ENCODE peak calls at places on chromosomes 6 and 20, in five cellular contexts. One of them, this sample, is unnamed.

GRCh38 chr6:145887969-145888368 is 73.4 kb upstream of the FBXO30 start:
- DNase-seq in fibroblast of lung: peak
- DNase-seq in activated CD4-positive, alpha-beta T cell treated with anti-CD3 and anti-CD28 coated beads, Interleukin-2, amount 10 ng/mL, durations not matched to agents 7 days and 5 days: no peak
- DNase-seq in T follicular helper cell: peak
- DNase-seq in psoas muscle: no peak
- DNase-seq in this sample: no peak

GRCh38 chr6:28807682-28808280 is 116.0 kb downstream of the TRIM27 start:
- DNase-seq in psoas muscle: no peak
- DNase-seq in activated CD4-positive, alpha-beta T cell treated with anti-CD3 and anti-CD28 coated beads, Interleukin-2, amount 10 ng/mL, durations not matched to agents 7 days and 5 days: no peak
- DNase-seq in fibroblast of lung: peak
- DNase-seq in T follicular helper cell: no peak
- DNase-seq in this sample: no peak

GRCh38 chr6:159181914-159182313 is 12.7 kb downstream of the FNDC1 start:
- DNase-seq in psoas muscle: no peak
- DNase-seq in T follicular helper cell: no peak
- DNase-seq in fibroblast of lung: no peak
- DNase-seq in activated CD4-positive, alpha-beta T cell treated with anti-CD3 and anti-CD28 coated beads, Interleukin-2, amount 10 ng/mL, durations not matched to agents 7 days and 5 days: no peak
- DNase-seq in this sample: no peak

GRCh38 chr6:105675715-105676397 is 273.0 kb upstream of the PREP start:
- DNase-seq in psoas muscle: no peak
- DNase-seq in T follicular helper cell: no peak
- DNase-seq in activated CD4-positive, alpha-beta T cell treated with anti-CD3 and anti-CD28 coated beads, Interleukin-2, amount 10 ng/mL, durations not matched to agents 7 days and 5 days: no peak
- DNase-seq in fibroblast of lung: peak
- DNase-seq in this sample: no peak

GRCh38 chr6:135002229-135002844 is 52.3 kb downstream of the HBS1L start:
- DNase-seq in activated CD4-positive, alpha-beta T cell treated with anti-CD3 and anti-CD28 coated beads, Interleukin-2, amount 10 ng/mL, durations not matched to agents 7 days and 5 days: no peak
- DNase-seq in fibroblast of lung: peak
- DNase-seq in T follicular helper cell: no peak
- DNase-seq in psoas muscle: no peak
- DNase-seq in this sample: no peak

GRCh38 chr6:153963352-153963751 is 75.7 kb upstream of the OPRM1 start:
- DNase-seq in fibroblast of lung: no peak
- DNase-seq in activated CD4-positive, alpha-beta T cell treated with anti-CD3 and anti-CD28 coated beads, Interleukin-2, amount 10 ng/mL, durations not matched to agents 7 days and 5 days: no peak
- DNase-seq in T follicular helper cell: no peak
- DNase-seq in psoas muscle: no peak
- DNase-seq in this sample: no peak

GRCh38 chr6:5100806-5101205 is 15.7 kb downstream of the PPP1R3G start:
- DNase-seq in fibroblast of lung: no peak
- DNase-seq in activated CD4-positive, alpha-beta T cell treated with anti-CD3 and anti-CD28 coated beads, Interleukin-2, amount 10 ng/mL, durations not matched to agents 7 days and 5 days: no peak
- DNase-seq in T follicular helper cell: no peak
- DNase-seq in psoas muscle: no peak
- DNase-seq in this sample: no peak

GRCh38 chr20:49813305-49813974 is 812 bp downstream of the SLC9A8 start:
- DNase-seq in psoas muscle: no peak
- DNase-seq in fibroblast of lung: no peak
- DNase-seq in T follicular helper cell: no peak
- DNase-seq in activated CD4-positive, alpha-beta T cell treated with anti-CD3 and anti-CD28 coated beads, Interleukin-2, amount 10 ng/mL, durations not matched to agents 7 days and 5 days: no peak
- DNase-seq in this sample: no peak

GRCh38 chr6:40146902-40147301 is 212.6 kb upstream of the MOCS1 start:
- DNase-seq in fibroblast of lung: no peak
- DNase-seq in activated CD4-positive, alpha-beta T cell treated with anti-CD3 and anti-CD28 coated beads, Interleukin-2, amount 10 ng/mL, durations not matched to agents 7 days and 5 days: no peak
- DNase-seq in T follicular helper cell: no peak
- DNase-seq in psoas muscle: no peak
- DNase-seq in this sample: no peak

GRCh38 chr6:100455230-100456124 is 9.2 kb downstream of the SIM1 start:
- DNase-seq in fibroblast of lung: no peak
- DNase-seq in T follicular helper cell: no peak
- DNase-seq in activated CD4-positive, alpha-beta T cell treated with anti-CD3 and anti-CD28 coated beads, Interleukin-2, amount 10 ng/mL, durations not matched to agents 7 days and 5 days: no peak
- DNase-seq in psoas muscle: no peak
- DNase-seq in this sample: no peak

GRCh38 chr6:28770732-28771131 is 153.1 kb downstream of the TRIM27 start:
- DNase-seq in fibroblast of lung: no peak
- DNase-seq in T follicular helper cell: no peak
- DNase-seq in activated CD4-positive, alpha-beta T cell treated with anti-CD3 and anti-CD28 coated beads, Interleukin-2, amount 10 ng/mL, durations not matched to agents 7 days and 5 days: no peak
- DNase-seq in psoas muscle: no peak
- DNase-seq in this sample: no peak

GRCh38 chr6:106097368-106098231 is 11.5 kb downstream of the PRDM1 start:
- DNase-seq in fibroblast of lung: peak
- DNase-seq in psoas muscle: no peak
- DNase-seq in T follicular helper cell: peak
- DNase-seq in activated CD4-positive, alpha-beta T cell treated with anti-CD3 and anti-CD28 coated beads, Interleukin-2, amount 10 ng/mL, durations not matched to agents 7 days and 5 days: peak
- DNase-seq in this sample: peak

GRCh38 chr6:134240664-134241431 is 77.1 kb downstream of the SGK1 start:
- DNase-seq in activated CD4-positive, alpha-beta T cell treated with anti-CD3 and anti-CD28 coated beads, Interleukin-2, amount 10 ng/mL, durations not matched to agents 7 days and 5 days: peak
- DNase-seq in T follicular helper cell: peak
- DNase-seq in psoas muscle: peak
- DNase-seq in fibroblast of lung: no peak
- DNase-seq in this sample: peak

GRCh38 chr20:13525225-13525940 is 113.3 kb downstream of the TASP1 start:
- DNase-seq in activated CD4-positive, alpha-beta T cell treated with anti-CD3 and anti-CD28 coated beads, Interleukin-2, amount 10 ng/mL, durations not matched to agents 7 days and 5 days: no peak
- DNase-seq in fibroblast of lung: peak
- DNase-seq in T follicular helper cell: no peak
- DNase-seq in psoas muscle: no peak
- DNase-seq in this sample: no peak

GRCh38 chr20:44017905-44018683 is 103.4 kb downstream of the TOX2 start:
- DNase-seq in psoas muscle: no peak
- DNase-seq in T follicular helper cell: no peak
- DNase-seq in fibroblast of lung: peak
- DNase-seq in activated CD4-positive, alpha-beta T cell treated with anti-CD3 and anti-CD28 coated beads, Interleukin-2, amount 10 ng/mL, durations not matched to agents 7 days and 5 days: no peak
- DNase-seq in this sample: no peak

GRCh38 chr20:31472395-31473330 is 2.3 kb downstream of the DEFB124 start:
- DNase-seq in T follicular helper cell: no peak
- DNase-seq in psoas muscle: no peak
- DNase-seq in activated CD4-positive, alpha-beta T cell treated with anti-CD3 and anti-CD28 coated beads, Interleukin-2, amount 10 ng/mL, durations not matched to agents 7 days and 5 days: no peak
- DNase-seq in fibroblast of lung: no peak
- DNase-seq in this sample: no peak

GRCh38 chr20:41738584-41739193 is 120.5 kb upstream of the CHD6 start:
- DNase-seq in activated CD4-positive, alpha-beta T cell treated with anti-CD3 and anti-CD28 coated beads, Interleukin-2, amount 10 ng/mL, durations not matched to agents 7 days and 5 days: peak
- DNase-seq in T follicular helper cell: peak
- DNase-seq in psoas muscle: peak
- DNase-seq in fibroblast of lung: peak
- DNase-seq in this sample: peak

GRCh38 chr20:61806995-61807394 is 258.7 kb downstream of the TAF4 start:
- DNase-seq in psoas muscle: no peak
- DNase-seq in fibroblast of lung: no peak
- DNase-seq in activated CD4-positive, alpha-beta T cell treated with anti-CD3 and anti-CD28 coated beads, Interleukin-2, amount 10 ng/mL, durations not matched to agents 7 days and 5 days: no peak
- DNase-seq in T follicular helper cell: no peak
- DNase-seq in this sample: no peak

GRCh38 chr6:65566117-65566516 is 140.9 kb downstream of the EYS start:
- DNase-seq in activated CD4-positive, alpha-beta T cell treated with anti-CD3 and anti-CD28 coated beads, Interleukin-2, amount 10 ng/mL, durations not matched to agents 7 days and 5 days: no peak
- DNase-seq in T follicular helper cell: no peak
- DNase-seq in fibroblast of lung: no peak
- DNase-seq in psoas muscle: no peak
- DNase-seq in this sample: no peak

GRCh38 chr6:66429220-66429619 is 722.2 kb upstream of the EYS start:
- DNase-seq in activated CD4-positive, alpha-beta T cell treated with anti-CD3 and anti-CD28 coated beads, Interleukin-2, amount 10 ng/mL, durations not matched to agents 7 days and 5 days: no peak
- DNase-seq in T follicular helper cell: no peak
- DNase-seq in fibroblast of lung: peak
- DNase-seq in psoas muscle: no peak
- DNase-seq in this sample: no peak

GRCh38 chr6:437042-437402 is 45.5 kb downstream of the IRF4 start:
- DNase-seq in psoas muscle: no peak
- DNase-seq in activated CD4-positive, alpha-beta T cell treated with anti-CD3 and anti-CD28 coated beads, Interleukin-2, amount 10 ng/mL, durations not matched to agents 7 days and 5 days: no peak
- DNase-seq in T follicular helper cell: no peak
- DNase-seq in fibroblast of lung: peak
- DNase-seq in this sample: no peak

GRCh38 chr6:150320450-150320849 is 48.4 kb upstream of the IYD start:
- DNase-seq in fibroblast of lung: peak
- DNase-seq in activated CD4-positive, alpha-beta T cell treated with anti-CD3 and anti-CD28 coated beads, Interleukin-2, amount 10 ng/mL, durations not matched to agents 7 days and 5 days: no peak
- DNase-seq in psoas muscle: peak
- DNase-seq in T follicular helper cell: no peak
- DNase-seq in this sample: no peak

GRCh38 chr20:47263502-47264084 is 92.9 kb downstream of the ZMYND8 start:
- DNase-seq in fibroblast of lung: no peak
- DNase-seq in psoas muscle: no peak
- DNase-seq in T follicular helper cell: no peak
- DNase-seq in activated CD4-positive, alpha-beta T cell treated with anti-CD3 and anti-CD28 coated beads, Interleukin-2, amount 10 ng/mL, durations not matched to agents 7 days and 5 days: no peak
- DNase-seq in this sample: no peak

GRCh38 chr20:51446230-51446629 is 96.3 kb downstream of the NFATC2 start:
- DNase-seq in fibroblast of lung: no peak
- DNase-seq in activated CD4-positive, alpha-beta T cell treated with anti-CD3 and anti-CD28 coated beads, Interleukin-2, amount 10 ng/mL, durations not matched to agents 7 days and 5 days: no peak
- DNase-seq in T follicular helper cell: no peak
- DNase-seq in psoas muscle: no peak
- DNase-seq in this sample: no peak

GRCh38 chr6:116286773-116287358 is 7.1 kb upstream of the TSPYL1 start:
- DNase-seq in T follicular helper cell: no peak
- DNase-seq in fibroblast of lung: no peak
- DNase-seq in activated CD4-positive, alpha-beta T cell treated with anti-CD3 and anti-CD28 coated beads, Interleukin-2, amount 10 ng/mL, durations not matched to agents 7 days and 5 days: no peak
- DNase-seq in psoas muscle: no peak
- DNase-seq in this sample: no peak

GRCh38 chr6:13140972-13141371 is 187.4 kb downstream of the TBC1D7 start:
- DNase-seq in fibroblast of lung: no peak
- DNase-seq in T follicular helper cell: no peak
- DNase-seq in activated CD4-positive, alpha-beta T cell treated with anti-CD3 and anti-CD28 coated beads, Interleukin-2, amount 10 ng/mL, durations not matched to agents 7 days and 5 days: no peak
- DNase-seq in psoas muscle: no peak
- DNase-seq in this sample: no peak

GRCh38 chr6:131060311-131060710 is 2.7 kb downstream of the EPB41L2 start:
- DNase-seq in T follicular helper cell: no peak
- DNase-seq in fibroblast of lung: no peak
- DNase-seq in activated CD4-positive, alpha-beta T cell treated with anti-CD3 and anti-CD28 coated beads, Interleukin-2, amount 10 ng/mL, durations not matched to agents 7 days and 5 days: no peak
- DNase-seq in psoas muscle: no peak
- DNase-seq in this sample: no peak

GRCh38 chr6:45420909-45421699 is 43.4 kb upstream of the SUPT3H start:
- DNase-seq in psoas muscle: no peak
- DNase-seq in T follicular helper cell: no peak
- DNase-seq in activated CD4-positive, alpha-beta T cell treated with anti-CD3 and anti-CD28 coated beads, Interleukin-2, amount 10 ng/mL, durations not matched to agents 7 days and 5 days: no peak
- DNase-seq in fibroblast of lung: peak
- DNase-seq in this sample: peak

GRCh38 chr6:4665489-4666417 is 110.5 kb upstream of the CDYL start:
- DNase-seq in fibroblast of lung: no peak
- DNase-seq in psoas muscle: no peak
- DNase-seq in activated CD4-positive, alpha-beta T cell treated with anti-CD3 and anti-CD28 coated beads, Interleukin-2, amount 10 ng/mL, durations not matched to agents 7 days and 5 days: no peak
- DNase-seq in T follicular helper cell: no peak
- DNase-seq in this sample: no peak

GRCh38 chr6:88166493-88166900 is 350 bp upstream of the CNR1 start:
- DNase-seq in fibroblast of lung: no peak
- DNase-seq in T follicular helper cell: no peak
- DNase-seq in activated CD4-positive, alpha-beta T cell treated with anti-CD3 and anti-CD28 coated beads, Interleukin-2, amount 10 ng/mL, durations not matched to agents 7 days and 5 days: no peak
- DNase-seq in psoas muscle: peak
- DNase-seq in this sample: peak

GRCh38 chr6:45323656-45324224 is 4.4 kb upstream of the RUNX2 start:
- DNase-seq in activated CD4-positive, alpha-beta T cell treated with anti-CD3 and anti-CD28 coated beads, Interleukin-2, amount 10 ng/mL, durations not matched to agents 7 days and 5 days: no peak
- DNase-seq in psoas muscle: no peak
- DNase-seq in fibroblast of lung: no peak
- DNase-seq in T follicular helper cell: no peak
- DNase-seq in this sample: no peak

GRCh38 chr6:122778961-122779671 is 400 bp upstream of the FABP7 start:
- DNase-seq in activated CD4-positive, alpha-beta T cell treated with anti-CD3 and anti-CD28 coated beads, Interleukin-2, amount 10 ng/mL, durations not matched to agents 7 days and 5 days: no peak
- DNase-seq in fibroblast of lung: no peak
- DNase-seq in psoas muscle: no peak
- DNase-seq in T follicular helper cell: no peak
- DNase-seq in this sample: no peak

GRCh38 chr20:57835053-57835452 is 125.2 kb upstream of the PMEPA1 start:
- DNase-seq in fibroblast of lung: no peak
- DNase-seq in psoas muscle: no peak
- DNase-seq in activated CD4-positive, alpha-beta T cell treated with anti-CD3 and anti-CD28 coated beads, Interleukin-2, amount 10 ng/mL, durations not matched to agents 7 days and 5 days: no peak
- DNase-seq in T follicular helper cell: no peak
- DNase-seq in this sample: no peak

GRCh38 chr6:131999545-132000146 is 48.5 kb upstream of the CCN2 start:
- DNase-seq in activated CD4-positive, alpha-beta T cell treated with anti-CD3 and anti-CD28 coated beads, Interleukin-2, amount 10 ng/mL, durations not matched to agents 7 days and 5 days: no peak
- DNase-seq in psoas muscle: no peak
- DNase-seq in T follicular helper cell: no peak
- DNase-seq in fibroblast of lung: no peak
- DNase-seq in this sample: no peak

GRCh38 chr20:43736588-43737091 is 9.8 kb upstream of the GTSF1L start:
- DNase-seq in activated CD4-positive, alpha-beta T cell treated with anti-CD3 and anti-CD28 coated beads, Interleukin-2, amount 10 ng/mL, durations not matched to agents 7 days and 5 days: peak
- DNase-seq in T follicular helper cell: no peak
- DNase-seq in psoas muscle: no peak
- DNase-seq in fibroblast of lung: no peak
- DNase-seq in this sample: no peak

GRCh38 chr6:29705389-29706231 is 17.6 kb upstream of the HLA-F start:
- DNase-seq in fibroblast of lung: peak
- DNase-seq in T follicular helper cell: no peak
- DNase-seq in psoas muscle: no peak
- DNase-seq in activated CD4-positive, alpha-beta T cell treated with anti-CD3 and anti-CD28 coated beads, Interleukin-2, amount 10 ng/mL, durations not matched to agents 7 days and 5 days: peak
- DNase-seq in this sample: no peak

GRCh38 chr6:122580731-122581130 is 29.5 kb upstream of the PKIB start:
- DNase-seq in T follicular helper cell: no peak
- DNase-seq in activated CD4-positive, alpha-beta T cell treated with anti-CD3 and anti-CD28 coated beads, Interleukin-2, amount 10 ng/mL, durations not matched to agents 7 days and 5 days: no peak
- DNase-seq in fibroblast of lung: no peak
- DNase-seq in psoas muscle: no peak
- DNase-seq in this sample: no peak